ENCODE peak calls at places on chromosomes 6 and 20, in five cellular contexts. H is endothelial cell, M is cardiac fibroblast, J is heart right ventricle, E is HFF-Myc. I is an unnamed sample.

GRCh38 chr6:3848925-3849605 is at the start of gene FAM50B:
- DNase-seq in H (peak; percentile 99), M (peak; percentile 91), E (no peak), J (peak; percentile 96), I (peak; percentile 88)

GRCh38 chr20:50026746-50027575 is 44.2 kb downstream of the SNAI1 start:
- DNase-seq in E (no peak), J (no peak), H (no peak), M (peak; percentile 36), I (peak; percentile 34)

GRCh38 chr20:42159794-42160193 is 541.6 kb upstream of the CHD6 start:
- DNase-seq in M (no peak), J (no peak), E (no peak), H (no peak), I (no peak)

GRCh38 chr20:64106981-64107735 is at the start of gene NPBWR2:
- DNase-seq in H (no peak), J (no peak), M (no peak), E (no peak), I (no peak)

GRCh38 chr6:81774542-81774941 is 22.1 kb upstream of the TENT5A start:
- DNase-seq in H (no peak), E (no peak), M (no peak), J (no peak), I (no peak)

GRCh38 chr20:13274311-13274965 is 53.4 kb downstream of the ISM1 start:
- DNase-seq in H (peak; percentile 47), E (no peak), J (no peak), M (no peak), I (no peak)

GRCh38 chr6:116447052-116447451 is 14.1 kb upstream of the CALHM6 start:
- DNase-seq in M (peak; percentile 35), E (no peak), J (no peak), H (no peak), I (no peak)

GRCh38 chr6:38034269-38034914 is 214.9 kb downstream of the ZFAND3 start:
- DNase-seq in H (no peak), J (no peak), E (no peak), M (peak; percentile 76), I (peak; percentile 68)

GRCh38 chr6:165439928-165440554 is 130.6 kb upstream of the C6orf118 start:
- DNase-seq in H (no peak), E (no peak), M (peak; percentile 89), J (no peak), I (peak; percentile 54)

DNA sequence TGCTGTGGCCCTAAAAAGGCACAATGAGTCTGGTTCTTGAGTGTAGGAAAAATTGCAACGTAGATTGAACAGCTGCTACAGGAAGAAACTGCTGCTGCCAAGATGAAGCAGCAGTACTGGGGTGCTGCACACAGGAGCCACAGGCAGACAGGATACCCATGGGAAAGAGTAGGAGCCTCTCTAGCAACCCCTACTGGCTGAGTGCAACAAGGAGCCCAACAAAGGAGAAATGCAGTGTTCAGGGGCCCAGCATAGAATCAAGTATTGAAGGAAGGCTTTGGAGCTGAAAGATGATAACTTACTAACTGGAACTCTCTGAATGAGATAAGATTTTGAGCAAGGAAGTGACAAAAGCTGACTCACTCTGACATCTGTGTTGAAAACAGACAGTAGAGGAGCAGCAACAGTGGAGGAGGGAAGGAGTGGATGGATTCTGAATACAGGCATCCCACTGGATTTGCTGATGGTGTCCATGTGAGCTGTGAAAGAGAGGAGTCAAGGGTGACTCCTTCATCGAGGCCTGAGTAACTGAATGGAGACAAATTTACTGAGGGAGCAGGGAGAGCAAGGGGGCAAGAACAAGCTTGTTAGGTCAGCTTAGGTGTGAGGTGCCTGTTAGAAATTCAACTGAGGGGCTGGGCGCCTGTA is 534.7 kb upstream of the JARID2 start:
- DNase-seq in J (no peak), M (peak; percentile 86), H (peak; percentile 41), E (peak; percentile 69), I (peak; percentile 67)
- TF ChIP-seq CTCF in J (peak; percentile 38), M (peak; percentile 86), H (no peak), E (peak; percentile 79), I (peak; percentile 69)

GRCh38 chr6:150932976-150933375 is 67.5 kb downstream of the MTHFD1L start:
- DNase-seq in M (peak; percentile 23), E (no peak), J (no peak), H (no peak), I (peak; percentile 95)
- TF ChIP-seq CTCF in M (no peak), E (no peak), J (no peak), H (no peak), I (no peak)

GRCh38 chr6:659179-659578 is 2.3 kb upstream of the HUS1B start:
- DNase-seq in M (no peak), J (no peak), E (no peak), H (no peak), I (no peak)
- TF ChIP-seq CTCF in M (no peak), J (no peak), E (no peak), H (no peak), I (no peak)

GRCh38 chr6:159808647-159809046 is 8.6 kb downstream of the PNLDC1 start:
- DNase-seq in J (no peak), M (no peak), E (no peak), H (no peak), I (no peak)
- TF ChIP-seq CTCF in J (no peak), M (no peak), E (no peak), H (no peak), I (no peak)

GRCh38 chr6:14066782-14067406 is 50.7 kb upstream of the CD83 start:
- DNase-seq in M (peak; percentile 85), E (peak; percentile 57), J (no peak), H (peak; percentile 7), I (peak; percentile 78)
- TF ChIP-seq CTCF in M (peak; percentile 47), E (peak; percentile 47), J (peak; percentile 66), H (peak; percentile 55), I (peak; percentile 73)

DNA sequence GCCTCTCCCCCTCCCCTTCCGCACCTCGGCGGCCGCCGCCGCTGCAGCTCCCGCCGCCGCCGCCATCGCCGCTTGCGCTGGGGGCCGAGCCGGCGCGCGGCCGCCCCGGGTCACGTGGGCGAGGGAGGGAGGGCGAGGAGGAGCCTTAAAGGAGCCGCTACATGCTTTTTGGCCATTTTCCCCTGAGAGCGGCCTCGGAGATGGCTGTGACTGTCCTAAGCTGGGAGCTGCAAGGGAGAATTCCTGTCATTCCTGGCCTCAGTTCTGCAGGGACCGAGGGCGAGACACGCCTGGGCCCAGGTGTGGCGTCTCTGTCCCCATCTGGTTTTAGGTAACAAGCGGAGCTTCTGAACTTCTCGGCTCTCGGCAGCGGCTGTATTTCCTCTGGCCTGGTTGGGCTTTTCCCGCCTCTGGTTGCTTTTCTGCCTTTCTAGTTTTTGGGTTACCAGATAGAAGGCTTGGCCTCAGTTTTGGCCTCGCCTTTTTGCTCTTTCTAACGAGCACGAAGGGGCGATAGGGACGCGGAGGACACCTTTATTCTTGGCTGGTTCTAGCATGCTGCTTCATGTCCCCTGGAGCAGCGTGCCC is at the start of gene EHMT2:
- DNase-seq in H (peak; percentile 80), E (no peak), M (peak; percentile 81), J (peak; percentile 85), I (peak; percentile 73)
- TF ChIP-seq CTCF in H (no peak), E (no peak), M (no peak), J (no peak), I (no peak)

DNA sequence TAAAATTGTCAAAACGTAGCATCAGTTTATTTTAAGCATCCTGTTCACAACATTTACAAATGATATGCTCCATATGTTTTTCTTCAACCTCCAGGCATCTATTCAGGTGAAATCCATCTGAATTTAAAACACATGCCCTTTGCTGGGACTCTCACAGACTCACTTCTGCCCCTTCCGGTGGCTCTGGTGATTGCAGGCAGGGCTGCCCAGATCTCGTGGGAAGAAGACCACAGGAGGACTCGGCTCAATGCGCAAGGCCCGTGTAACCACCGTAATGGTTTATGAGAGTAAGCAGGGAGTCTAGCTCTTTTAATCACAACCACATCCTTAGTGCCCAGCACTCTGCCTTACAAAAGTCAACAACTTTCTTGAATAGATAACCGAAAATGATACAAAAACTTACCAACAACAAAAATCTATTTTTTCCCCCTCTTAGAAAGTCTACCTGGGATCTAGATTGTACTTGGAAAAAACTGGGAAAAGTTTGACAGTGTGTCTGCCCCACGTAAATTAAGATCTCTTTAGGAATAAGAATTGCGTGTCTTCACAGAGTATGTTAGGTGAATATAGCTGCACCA is 139.1 kb downstream of the KIF16B start:
- DNase-seq in H (peak; percentile 79), M (peak; percentile 31), J (peak; percentile 54), E (peak; percentile 43), I (peak; percentile 10)
- TF ChIP-seq CTCF in H (peak; percentile 78), M (peak; percentile 79), J (peak; percentile 64), E (peak; percentile 83), I (peak; percentile 67)

GRCh38 chr20:62875419-62876355 is 14.1 kb upstream of the TCFL5 start:
- DNase-seq in J (peak; percentile 79), H (peak; percentile 74), M (peak; percentile 92), E (peak; percentile 81), I (peak; percentile 83)
- TF ChIP-seq CTCF in J (peak; percentile 41), H (no peak), M (peak; percentile 53), E (peak; percentile 47), I (peak; percentile 54)

I was measured in AG10803.